ENCODE peak calls at places on chromosomes 1 and 21, in eight cellular contexts. V is brain microvascular endothelial cell, R is amygdala, Q is foreskin melanocyte, W is NCI-H526 treated with DMSO at 0.1 percent for 48 hours, M is suprapubic skin, C is GM03348, I is anterior cingulate cortex. U is an unnamed sample.

GRCh38 chr1:183877321-183877720 is 72.4 kb downstream of the RGL1 start:
- DNase-seq in Q (no peak), R (no peak), C (peak), M (no peak), I (peak), V (no peak), W (no peak), U (peak)

GRCh38 chr1:78918157-78918556 is 88.4 kb downstream of the ADGRL4 start:
- DNase-seq in Q (no peak), W (no peak), C (peak), R (no peak), M (no peak), V (no peak), I (no peak), U (no peak)

GRCh38 chr1:154736840-154737239 is 128.9 kb upstream of the ADAR start:
- DNase-seq in W (no peak), R (no peak), I (no peak), V (peak), C (peak), Q (no peak), M (no peak), U (no peak)

GRCh38 chr1:54289939-54290233 is 89.9 kb downstream of the MRPL37 start:
- DNase-seq in M (no peak), I (no peak), R (no peak), V (no peak), C (peak), Q (no peak), W (no peak), U (no peak)

GRCh38 chr1:6953874-6954502 is 168.7 kb downstream of the CAMTA1 start:
- DNase-seq in C (no peak), V (no peak), R (no peak), W (no peak), I (no peak), Q (no peak), M (no peak), U (no peak)

GRCh38 chr1:9275567-9276034 is 17.1 kb upstream of the SPSB1 start:
- DNase-seq in M (no peak), R (no peak), Q (no peak), C (peak), V (peak), W (no peak), I (no peak), U (peak)

GRCh38 chr21:41361786-41362604 is at the start of gene MX2:
- DNase-seq in R (no peak), M (peak), Q (peak), I (no peak), C (peak), W (no peak), V (peak), U (peak)

GRCh38 chr1:204506969-204507316 is 9.3 kb upstream of the MDM4 start:
- DNase-seq in Q (peak), C (peak), W (peak), I (peak), V (peak), R (peak), M (peak), U (peak)

GRCh38 chr1:8121261-8122159 is 95.4 kb upstream of the ERRFI1 start:
- DNase-seq in C (peak), V (peak), I (no peak), R (no peak), W (no peak), Q (peak), M (peak), U (no peak)

GRCh38 chr1:237152506-237153335 is 110.7 kb downstream of the RYR2 start:
- DNase-seq in W (no peak), M (no peak), R (no peak), I (no peak), C (no peak), Q (no peak), V (no peak), U (no peak)

GRCh38 chr1:176494436-176494835 is 31.5 kb downstream of the PAPPA2 start:
- DNase-seq in V (no peak), R (no peak), C (no peak), Q (no peak), W (no peak), I (no peak), M (no peak), U (no peak)

GRCh38 chr1:178330153-178330552 is 166.6 kb downstream of the CLEC20A start:
- DNase-seq in C (no peak), W (no peak), V (no peak), R (no peak), I (no peak), M (no peak), Q (no peak), U (no peak)

GRCh38 chr1:192763243-192763642 is 45.6 kb upstream of the RGS2 start:
- DNase-seq in W (no peak), C (no peak), I (no peak), M (no peak), R (no peak), Q (no peak), V (no peak), U (no peak)